ENCODE peak calls at places on chromosome 16, in five cellular contexts. X is AML-193; G is HS-5; Q is CD4-positive, alpha-beta T cell; E is NCI-H1105. M is an unnamed sample.

GRCh38 chr16:85187002-85187401 is 74.7 kb upstream of the CIBAR2 start:
- DNase-seq in E (no peak), G (no peak), X (no peak), Q (no peak), M (no peak)

GRCh38 chr16:80063028-80063767 is 462.7 kb upstream of the MAF start:
- DNase-seq in X (no peak), Q (no peak), G (no peak), E (no peak), M (no peak)

GRCh38 chr16:917591-918061 is 53.2 kb downstream of the LMF1 start:
- DNase-seq in Q (no peak), G (no peak), E (no peak), X (no peak), M (no peak)

GRCh38 chr16:69796285-69797118 is 34.4 kb downstream of the WWP2 start:
- DNase-seq in G (peak; percentile 30), X (peak; percentile 30), E (peak; percentile 2), Q (no peak), M (peak; percentile 41)

GRCh38 chr16:1379054-1379862 is 27.5 kb downstream of the GNPTG start:
- DNase-seq in E (peak; percentile 31), Q (peak; percentile 70), X (peak; percentile 29), G (no peak), M (peak; percentile 75)

GRCh38 chr16:80705596-80705995 is 98.8 kb downstream of the CDYL2 start:
- DNase-seq in E (no peak), X (no peak), Q (no peak), G (no peak), M (no peak)

GRCh38 chr16:86882586-86883280 is 304.4 kb downstream of the FOXL1 start:
- DNase-seq in X (no peak), G (no peak), E (no peak), Q (no peak), M (no peak)

GRCh38 chr16:85681255-85681654 is 7.5 kb downstream of the GINS2 start:
- DNase-seq in X (no peak), Q (no peak), G (no peak), E (no peak), M (no peak)

M was measured in endothelial cell.